ENCODE peak calls at places on chromosomes 4 and X, in eight cellular contexts. One of them, this sample, is unnamed.

GRCh38 chrX:48700951-48701653 is 4.6 kb downstream of the SUV39H1 start:
- DNase-seq in OCI-LY7: no peak
- DNase-seq in PC-3: no peak
- DNase-seq in MM.1S: no peak
- DNase-seq in neural progenitor cell: no peak
- DNase-seq in HCT116: no peak
- DNase-seq in hepatocyte: no peak
- DNase-seq in GM23338: no peak
- DNase-seq in this sample: no peak

GRCh38 chr4:42501624-42502401 is 104.5 kb downstream of the SHISA3 start:
- DNase-seq in OCI-LY7: no peak
- DNase-seq in PC-3: no peak
- DNase-seq in MM.1S: no peak
- DNase-seq in neural progenitor cell: peak
- DNase-seq in HCT116: no peak
- DNase-seq in hepatocyte: no peak
- DNase-seq in GM23338: peak
- DNase-seq in this sample: no peak

GRCh38 chr4:5036239-5036638 is 15.0 kb upstream of the STK32B start:
- DNase-seq in OCI-LY7: peak
- DNase-seq in PC-3: peak
- DNase-seq in MM.1S: peak
- DNase-seq in neural progenitor cell: no peak
- DNase-seq in HCT116: no peak
- DNase-seq in hepatocyte: peak
- DNase-seq in GM23338: no peak
- DNase-seq in this sample: peak

GRCh38 chr4:143294310-143294709 is 42.4 kb upstream of the GAB1 start:
- DNase-seq in OCI-LY7: no peak
- DNase-seq in PC-3: no peak
- DNase-seq in MM.1S: no peak
- DNase-seq in neural progenitor cell: no peak
- DNase-seq in HCT116: no peak
- DNase-seq in hepatocyte: peak
- DNase-seq in GM23338: no peak
- DNase-seq in this sample: peak

GRCh38 chrX:132967049-132967448 is 8.6 kb upstream of the HS6ST2 start:
- DNase-seq in OCI-LY7: no peak
- DNase-seq in PC-3: no peak
- DNase-seq in MM.1S: no peak
- DNase-seq in neural progenitor cell: no peak
- DNase-seq in HCT116: no peak
- DNase-seq in hepatocyte: no peak
- DNase-seq in GM23338: no peak
- DNase-seq in this sample: no peak

GRCh38 chr4:141645611-141646340 is 9.4 kb downstream of the IL15 start:
- DNase-seq in OCI-LY7: no peak
- DNase-seq in PC-3: peak
- DNase-seq in MM.1S: no peak
- DNase-seq in neural progenitor cell: no peak
- DNase-seq in HCT116: no peak
- DNase-seq in hepatocyte: no peak
- DNase-seq in GM23338: no peak
- DNase-seq in this sample: peak

GRCh38 chr4:185120631-185120946 is 22.5 kb upstream of the SLC25A4 start:
- DNase-seq in OCI-LY7: no peak
- DNase-seq in PC-3: no peak
- DNase-seq in MM.1S: no peak
- DNase-seq in neural progenitor cell: no peak
- DNase-seq in HCT116: no peak
- DNase-seq in hepatocyte: no peak
- DNase-seq in GM23338: no peak
- DNase-seq in this sample: no peak

GRCh38 chrX:46686003-46686645 is 72.8 kb downstream of the SLC9A7 start:
- DNase-seq in OCI-LY7: peak
- DNase-seq in PC-3: peak
- DNase-seq in MM.1S: peak
- DNase-seq in neural progenitor cell: peak
- DNase-seq in HCT116: peak
- DNase-seq in hepatocyte: peak
- DNase-seq in GM23338: peak
- DNase-seq in this sample: peak

GRCh38 chr4:166274136-166274761 is 401.2 kb downstream of the TLL1 start:
- DNase-seq in OCI-LY7: no peak
- DNase-seq in PC-3: no peak
- DNase-seq in MM.1S: no peak
- DNase-seq in neural progenitor cell: no peak
- DNase-seq in HCT116: no peak
- DNase-seq in hepatocyte: no peak
- DNase-seq in GM23338: no peak
- DNase-seq in this sample: no peak

GRCh38 chr4:24846716-24847115 is 51.3 kb downstream of the SOD3 start:
- DNase-seq in OCI-LY7: no peak
- DNase-seq in PC-3: no peak
- DNase-seq in MM.1S: no peak
- DNase-seq in neural progenitor cell: no peak
- DNase-seq in HCT116: no peak
- DNase-seq in hepatocyte: no peak
- DNase-seq in GM23338: no peak
- DNase-seq in this sample: no peak

GRCh38 chr4:139642364-139642763 is 23.3 kb upstream of the MGST2 start:
- DNase-seq in OCI-LY7: no peak
- DNase-seq in PC-3: peak
- DNase-seq in MM.1S: no peak
- DNase-seq in neural progenitor cell: no peak
- DNase-seq in HCT116: no peak
- DNase-seq in hepatocyte: no peak
- DNase-seq in GM23338: no peak
- DNase-seq in this sample: peak

GRCh38 chrX:323721-324628 is 5.4 kb upstream of the GTPBP6 start:
- DNase-seq in OCI-LY7: peak
- DNase-seq in PC-3: peak
- DNase-seq in MM.1S: peak
- DNase-seq in neural progenitor cell: peak
- DNase-seq in HCT116: peak
- DNase-seq in hepatocyte: peak
- DNase-seq in GM23338: peak
- DNase-seq in this sample: peak

GRCh38 chrX:130118396-130118795 is 8.1 kb upstream of the ELF4 start:
- DNase-seq in OCI-LY7: no peak
- DNase-seq in PC-3: peak
- DNase-seq in MM.1S: no peak
- DNase-seq in neural progenitor cell: no peak
- DNase-seq in HCT116: no peak
- DNase-seq in hepatocyte: peak
- DNase-seq in GM23338: no peak
- DNase-seq in this sample: peak

GRCh38 chr4:5758741-5759140 is 47.7 kb downstream of the EVC start:
- DNase-seq in OCI-LY7: no peak
- DNase-seq in PC-3: peak
- DNase-seq in MM.1S: no peak
- DNase-seq in neural progenitor cell: no peak
- DNase-seq in HCT116: peak
- DNase-seq in hepatocyte: peak
- DNase-seq in GM23338: no peak
- DNase-seq in this sample: peak

GRCh38 chr4:156718226-156718625 is 253.4 kb downstream of the PDGFC start:
- DNase-seq in OCI-LY7: no peak
- DNase-seq in PC-3: no peak
- DNase-seq in MM.1S: no peak
- DNase-seq in neural progenitor cell: no peak
- DNase-seq in HCT116: no peak
- DNase-seq in hepatocyte: peak
- DNase-seq in GM23338: no peak
- DNase-seq in this sample: peak

GRCh38 chr4:6634746-6635145 is 5.7 kb upstream of the MRFAP1 start:
- DNase-seq in OCI-LY7: no peak
- DNase-seq in PC-3: no peak
- DNase-seq in MM.1S: peak
- DNase-seq in neural progenitor cell: no peak
- DNase-seq in HCT116: no peak
- DNase-seq in hepatocyte: no peak
- DNase-seq in GM23338: no peak
- DNase-seq in this sample: no peak

GRCh38 chrX:42778096-42778495 is at the start of gene PPP1R2C:
- DNase-seq in OCI-LY7: no peak
- DNase-seq in PC-3: no peak
- DNase-seq in MM.1S: no peak
- DNase-seq in neural progenitor cell: no peak
- DNase-seq in HCT116: no peak
- DNase-seq in hepatocyte: no peak
- DNase-seq in GM23338: no peak
- DNase-seq in this sample: no peak

DNA sequence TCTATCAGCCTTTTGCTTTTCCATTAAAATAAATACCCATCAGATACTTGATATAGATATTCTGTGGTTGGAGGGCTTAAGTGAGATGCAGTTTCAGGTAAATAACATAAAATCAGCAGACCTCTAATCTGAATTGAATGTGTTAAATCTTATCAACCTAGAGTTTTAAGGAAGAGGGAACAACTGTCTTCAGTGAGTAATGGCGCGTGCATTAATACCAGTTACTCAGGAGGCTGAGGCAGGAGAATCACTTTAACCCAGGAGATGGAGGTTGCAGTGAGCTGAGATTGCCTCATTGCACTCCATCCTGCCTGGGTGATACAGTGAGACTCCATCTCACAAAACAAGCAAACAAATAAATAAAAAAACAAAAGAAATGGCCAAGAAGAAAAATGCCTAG is 54.3 kb downstream of the FAT4 start:
- DNase-seq in OCI-LY7: no peak
- DNase-seq in PC-3: no peak
- DNase-seq in MM.1S: no peak
- DNase-seq in neural progenitor cell: no peak
- DNase-seq in HCT116: no peak
- DNase-seq in hepatocyte: no peak
- DNase-seq in GM23338: no peak
- DNase-seq in this sample: peak
- H3K4me2 ChIP-seq in OCI-LY7: no peak
- H3K4me2 ChIP-seq in PC-3: peak
- H3K4me2 ChIP-seq in MM.1S: no peak
- H3K4me2 ChIP-seq in neural progenitor cell: no peak
- H3K4me2 ChIP-seq in HCT116: no peak
- H3K4me2 ChIP-seq in hepatocyte: peak
- H3K4me2 ChIP-seq in GM23338: no peak
- H3K4me2 ChIP-seq in this sample: peak

GRCh38 chrX:3939967-3940610 is 226.6 kb upstream of the PRKX start:
- DNase-seq in OCI-LY7: peak
- DNase-seq in PC-3: peak
- DNase-seq in MM.1S: peak
- DNase-seq in neural progenitor cell: peak
- DNase-seq in HCT116: peak
- DNase-seq in hepatocyte: peak
- DNase-seq in GM23338: peak
- DNase-seq in this sample: peak
- TF ChIP-seq EZH2phosphoT487 in OCI-LY7: no peak
- TF ChIP-seq EZH2phosphoT487 in PC-3: no peak
- TF ChIP-seq EZH2phosphoT487 in MM.1S: no peak
- TF ChIP-seq EZH2phosphoT487 in neural progenitor cell: no peak
- TF ChIP-seq EZH2phosphoT487 in HCT116: no peak
- TF ChIP-seq EZH2phosphoT487 in hepatocyte: no peak
- TF ChIP-seq EZH2phosphoT487 in GM23338: no peak
- TF ChIP-seq EZH2phosphoT487 in this sample: no peak

GRCh38 chrX:15864629-15865028 is 10.0 kb upstream of the AP1S2 start:
- DNase-seq in OCI-LY7: no peak
- DNase-seq in PC-3: peak
- DNase-seq in MM.1S: no peak
- DNase-seq in neural progenitor cell: no peak
- DNase-seq in HCT116: no peak
- DNase-seq in hepatocyte: no peak
- DNase-seq in GM23338: no peak
- DNase-seq in this sample: peak

GRCh38 chrX:15873566-15873965 is 19.0 kb upstream of the AP1S2 start:
- DNase-seq in OCI-LY7: no peak
- DNase-seq in PC-3: no peak
- DNase-seq in MM.1S: no peak
- DNase-seq in neural progenitor cell: no peak
- DNase-seq in HCT116: no peak
- DNase-seq in hepatocyte: no peak
- DNase-seq in GM23338: no peak
- DNase-seq in this sample: no peak

GRCh38 chrX:15874672-15875071 is 20.1 kb upstream of the AP1S2 start:
- DNase-seq in OCI-LY7: no peak
- DNase-seq in PC-3: no peak
- DNase-seq in MM.1S: no peak
- DNase-seq in neural progenitor cell: no peak
- DNase-seq in HCT116: no peak
- DNase-seq in hepatocyte: no peak
- DNase-seq in GM23338: no peak
- DNase-seq in this sample: no peak

GRCh38 chrX:15866141-15866540 is 11.5 kb upstream of the AP1S2 start:
- DNase-seq in OCI-LY7: no peak
- DNase-seq in PC-3: no peak
- DNase-seq in MM.1S: no peak
- DNase-seq in neural progenitor cell: no peak
- DNase-seq in HCT116: no peak
- DNase-seq in hepatocyte: no peak
- DNase-seq in GM23338: no peak
- DNase-seq in this sample: no peak

DNA sequence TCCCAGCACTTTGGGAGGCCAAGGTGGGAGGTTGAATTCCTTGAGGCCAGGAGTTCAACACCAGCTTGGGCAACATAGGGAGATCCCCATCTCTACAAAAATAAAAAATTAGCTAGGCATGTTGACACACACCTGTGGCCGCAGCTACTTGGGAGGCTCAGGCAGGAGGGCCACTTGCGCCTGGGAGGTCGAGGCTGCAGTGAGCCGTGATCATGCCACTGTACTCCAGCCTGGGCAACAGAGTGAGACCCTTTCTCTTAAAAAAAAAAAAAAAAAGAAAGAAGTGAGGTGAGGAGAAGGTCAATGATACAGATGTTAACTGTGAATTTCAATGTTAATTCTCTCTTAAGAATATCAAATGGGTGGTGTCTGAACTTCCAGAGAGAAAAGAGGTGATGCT is 15.1 kb upstream of the AP1S2 start:
- DNase-seq in OCI-LY7: no peak
- DNase-seq in PC-3: no peak
- DNase-seq in MM.1S: no peak
- DNase-seq in neural progenitor cell: no peak
- DNase-seq in HCT116: no peak
- DNase-seq in hepatocyte: no peak
- DNase-seq in GM23338: no peak
- DNase-seq in this sample: no peak
- H3K4me3 ChIP-seq in OCI-LY7: no peak
- H3K4me3 ChIP-seq in PC-3: no peak
- H3K4me3 ChIP-seq in MM.1S: no peak
- H3K4me3 ChIP-seq in neural progenitor cell: no peak
- H3K4me3 ChIP-seq in HCT116: no peak
- H3K4me3 ChIP-seq in hepatocyte: no peak
- H3K4me3 ChIP-seq in GM23338: no peak
- H3K4me3 ChIP-seq in this sample: no peak

GRCh38 chrX:6307156-6307555 is 78.5 kb upstream of the NLGN4X start:
- DNase-seq in OCI-LY7: no peak
- DNase-seq in PC-3: no peak
- DNase-seq in MM.1S: no peak
- DNase-seq in neural progenitor cell: no peak
- DNase-seq in HCT116: no peak
- DNase-seq in hepatocyte: no peak
- DNase-seq in GM23338: peak
- DNase-seq in this sample: no peak

GRCh38 chrX:6313356-6313755 is 84.7 kb upstream of the NLGN4X start:
- DNase-seq in OCI-LY7: no peak
- DNase-seq in PC-3: no peak
- DNase-seq in MM.1S: no peak
- DNase-seq in neural progenitor cell: no peak
- DNase-seq in HCT116: no peak
- DNase-seq in hepatocyte: no peak
- DNase-seq in GM23338: peak
- DNase-seq in this sample: no peak

GRCh38 chrX:6311540-6311939 is 82.9 kb upstream of the NLGN4X start:
- DNase-seq in OCI-LY7: no peak
- DNase-seq in PC-3: no peak
- DNase-seq in MM.1S: peak
- DNase-seq in neural progenitor cell: no peak
- DNase-seq in HCT116: no peak
- DNase-seq in hepatocyte: no peak
- DNase-seq in GM23338: no peak
- DNase-seq in this sample: no peak
- H3K4me2 ChIP-seq in OCI-LY7: no peak
- H3K4me2 ChIP-seq in PC-3: no peak
- H3K4me2 ChIP-seq in MM.1S: no peak
- H3K4me2 ChIP-seq in neural progenitor cell: no peak
- H3K4me2 ChIP-seq in HCT116: no peak
- H3K4me2 ChIP-seq in hepatocyte: no peak
- H3K4me2 ChIP-seq in GM23338: no peak
- H3K4me2 ChIP-seq in this sample: no peak

This sample was measured in GM23248.